ENCODE peak calls at places on chromosomes 2 and 18, in seven cellular contexts. S, P, U, Y, G, K and H are unnamed samples. For H3K27me3 and H3K4me1, the result is how much of the 10 kb centered on the place peaks cover.

GRCh38 chr2:102915128-102915527 is 153.3 kb downstream of the TMEM182 start:
- DNase-seq in S (no peak), P (no peak), U (no peak), Y (no peak), G (no peak), K (no peak), H (no peak)

GRCh38 chr2:111946294-111947114 is 48.1 kb downstream of the MERTK start:
- DNase-seq in S (peak), P (no peak), U (no peak), Y (peak), G (peak), K (no peak), H (peak)

GRCh38 chr2:95004702-95005101 is 20.8 kb upstream of the MAL start:
- DNase-seq in S (no peak), P (no peak), U (peak), Y (no peak), G (no peak), K (no peak), H (no peak)

GRCh38 chr2:217166241-217166640 is 306.4 kb upstream of the TNP1 start:
- DNase-seq in S (no peak), P (no peak), U (no peak), Y (no peak), G (peak), K (no peak), H (no peak)

GRCh38 chr2:2187196-2187595 is 143.9 kb downstream of the MYT1L start:
- DNase-seq in S (no peak), P (no peak), U (no peak), Y (no peak), G (no peak), K (no peak), H (no peak)

GRCh38 chr18:35130236-35130635 is 89.0 kb downstream of the MAPRE2 start:
- DNase-seq in S (no peak), P (no peak), U (no peak), Y (no peak), G (no peak), K (no peak), H (no peak)

GRCh38 chr2:106843910-106844250 is 42.1 kb downstream of the ST6GAL2 start:
- DNase-seq in S (no peak), P (no peak), U (no peak), Y (no peak), G (no peak), K (no peak), H (no peak)

GRCh38 chr2:18387479-18388206 is 172.8 kb downstream of the RDH14 start:
- DNase-seq in S (peak), P (peak), U (no peak), Y (peak), G (peak), K (peak), H (peak)

GRCh38 chr2:240561325-240561971 is 1.3 kb downstream of the DUSP28 start:
- DNase-seq in S (no peak), P (no peak), U (no peak), Y (peak), G (no peak), K (no peak), H (no peak)

GRCh38 chr2:216064014-216064630 is 17.5 kb downstream of the PECR start:
- DNase-seq in S (no peak), P (no peak), U (no peak), Y (no peak), G (no peak), K (no peak), H (no peak)

GRCh38 chr2:235218486-235218907 is 266.7 kb downstream of the SH3BP4 start:
- DNase-seq in S (no peak), P (no peak), U (no peak), Y (no peak), G (no peak), K (no peak), H (no peak)

GRCh38 chr18:78901923-78902794 is 77.5 kb upstream of the SALL3 start:
- DNase-seq in S (no peak), P (no peak), U (peak), Y (no peak), G (no peak), K (no peak), H (no peak)

GRCh38 chr2:134252092-134252775 is 1.6 kb upstream of the MGAT5 start:
- DNase-seq in S (no peak), P (no peak), U (peak), Y (no peak), G (no peak), K (no peak), H (no peak)

GRCh38 chr2:223944166-223944703 is 900 bp downstream of the WDFY1 start:
- DNase-seq in S (peak), P (peak), U (peak), Y (peak), G (peak), K (no peak), H (peak)

GRCh38 chr2:42424033-42424432 is 63.0 kb upstream of the COX7A2L start:
- DNase-seq in S (no peak), P (no peak), U (no peak), Y (no peak), G (peak), K (no peak), H (no peak)

GRCh38 chr2:88016948-88017779 is 817 bp upstream of the RNU2-63P start:
- DNase-seq in S (no peak), P (peak), U (peak), Y (peak), G (peak), K (no peak), H (peak)

GRCh38 chr2:172398444-172398843 is 28.9 kb upstream of the ITGA6 start:
- DNase-seq in S (no peak), P (no peak), U (no peak), Y (no peak), G (no peak), K (no peak), H (peak)

GRCh38 chr18:13225261-13225660 is 6.7 kb downstream of the LDLRAD4 start:
- DNase-seq in S (no peak), P (no peak), U (no peak), Y (no peak), G (no peak), K (no peak), H (no peak)

GRCh38 chr2:39059366-39059952 is 61.4 kb downstream of the SOS1 start:
- DNase-seq in S (no peak), P (no peak), U (no peak), Y (no peak), G (no peak), K (no peak), H (no peak)

GRCh38 chr18:59898609-59899297 is 1.0 kb upstream of the PMAIP1 start:
- DNase-seq in S (no peak), P (no peak), U (peak), Y (no peak), G (no peak), K (no peak), H (no peak)

GRCh38 chr2:54176577-54176976 is 61.2 kb downstream of the ACYP2 start:
- DNase-seq in S (peak), P (no peak), U (no peak), Y (peak), G (peak), K (peak), H (peak)

GRCh38 chr18:28193177-28193778 is 16.3 kb upstream of the CDH2 start:
- DNase-seq in S (no peak), P (no peak), U (no peak), Y (no peak), G (no peak), K (no peak), H (no peak)

GRCh38 chr18:58728719-58729118 is 57.5 kb downstream of the MALT1 start:
- DNase-seq in S (no peak), P (no peak), U (no peak), Y (no peak), G (no peak), K (no peak), H (no peak)

GRCh38 chr2:239722760-239723448 is 302.2 kb downstream of the NDUFA10 start:
- DNase-seq in S (no peak), P (peak), U (peak), Y (no peak), G (no peak), K (no peak), H (no peak)

GRCh38 chr2:108968619-108969018 is 20.4 kb downstream of the EDAR start:
- DNase-seq in S (no peak), P (peak), U (no peak), Y (no peak), G (peak), K (no peak), H (no peak)

GRCh38 chr2:6068441-6068935 is 376.3 kb downstream of the SOX11 start:
- DNase-seq in S (no peak), P (no peak), U (no peak), Y (no peak), G (no peak), K (no peak), H (no peak)

GRCh38 chr2:141611143-141611571 is 519.7 kb downstream of the LRP1B start:
- DNase-seq in S (no peak), P (no peak), U (no peak), Y (no peak), G (no peak), K (no peak), H (no peak)

GRCh38 chr2:238879020-238879419 is 31.1 kb downstream of the TWIST2 start:
- DNase-seq in S (no peak), P (no peak), U (peak), Y (no peak), G (no peak), K (no peak), H (no peak)

GRCh38 chr2:232132179-232132578 is 170.7 kb downstream of the DIS3L2 start:
- DNase-seq in S (no peak), P (no peak), U (no peak), Y (no peak), G (no peak), K (no peak), H (no peak)

GRCh38 chr2:135252805-135253458 is 200.8 kb downstream of the RAB3GAP1 start:
- DNase-seq in S (no peak), P (no peak), U (no peak), Y (no peak), G (no peak), K (no peak), H (no peak)

GRCh38 chr2:134193774-134194173 is 60.1 kb upstream of the MGAT5 start:
- DNase-seq in S (no peak), P (no peak), U (no peak), Y (no peak), G (no peak), K (no peak), H (no peak)

GRCh38 chr2:212254331-212254730 is 284.3 kb downstream of the ERBB4 start:
- DNase-seq in S (no peak), P (no peak), U (no peak), Y (no peak), G (no peak), K (no peak), H (no peak)

GRCh38 chr2:75547345-75548035 is 13.2 kb downstream of the EVA1A start:
- DNase-seq in S (no peak), P (no peak), U (no peak), Y (no peak), G (no peak), K (no peak), H (no peak)

GRCh38 chr2:793236-793635 is 116.0 kb upstream of the TMEM18 start:
- DNase-seq in S (no peak), P (no peak), U (no peak), Y (no peak), G (no peak), K (no peak), H (no peak)

GRCh38 chr2:235505210-235505741 is 11.4 kb downstream of the AGAP1 start:
- DNase-seq in S (no peak), P (no peak), U (no peak), Y (no peak), G (peak), K (no peak), H (peak)

GRCh38 chr2:120893874-120894584 is 158.4 kb downstream of the GLI2 start:
- DNase-seq in S (no peak), P (no peak), U (peak), Y (no peak), G (no peak), K (no peak), H (no peak)

GRCh38 chr2:236570081-236570979 is 705 bp downstream of the ACKR3 start:
- DNase-seq in S (no peak), P (no peak), U (no peak), Y (no peak), G (no peak), K (no peak), H (no peak)

GRCh38 chr2:236568068-236568921 is 1.3 kb upstream of the ACKR3 start:
- DNase-seq in S (peak), P (no peak), U (peak), Y (peak), G (peak), K (no peak), H (peak)

GRCh38 chr2:236568922-236569592 is 568 bp upstream of the ACKR3 start:
- DNase-seq in S (no peak), P (no peak), U (no peak), Y (no peak), G (no peak), K (no peak), H (no peak)

GRCh38 chr2:236571161-236571560 is 1.5 kb downstream of the ACKR3 start:
- DNase-seq in S (no peak), P (no peak), U (no peak), Y (no peak), G (no peak), K (no peak), H (no peak)

DNA sequence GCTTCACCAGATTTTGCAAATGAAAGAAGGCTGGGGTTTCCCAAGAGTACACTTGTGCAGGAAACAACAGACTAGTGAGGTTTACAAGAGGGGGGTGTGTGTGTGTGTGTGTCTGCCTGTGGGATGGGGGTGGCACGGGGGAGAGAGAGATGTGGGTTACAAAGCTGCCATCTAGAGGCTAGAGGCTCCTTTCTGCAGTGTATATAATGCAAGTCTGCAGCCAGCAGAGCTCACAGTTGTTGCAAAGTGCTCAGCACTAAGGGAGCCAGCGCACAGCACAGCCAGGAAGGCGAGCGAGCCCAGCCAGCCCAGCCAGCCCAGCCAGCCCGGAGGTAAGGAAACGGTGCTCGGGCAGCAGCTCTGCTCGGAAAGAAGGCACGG is at the start of gene ACKR3:
- DNase-seq in S (peak), P (peak), U (peak), Y (peak), G (peak), K (peak), H (peak)
- TF ChIP-seq POLR2A in S (peak), P (peak), U (no peak), Y (peak), G (peak), K (peak), H (peak)

GRCh38 chr18:3713166-3713565 is 263.2 kb downstream of the TGIF1 start:
- DNase-seq in S (no peak), P (no peak), U (no peak), Y (no peak), G (no peak), K (no peak), H (no peak)
- H3K27me3 ChIP-seq in S (under half), P (under half), U (under half), Y (under half), G (under half), K (under half), H (under half)

DNA sequence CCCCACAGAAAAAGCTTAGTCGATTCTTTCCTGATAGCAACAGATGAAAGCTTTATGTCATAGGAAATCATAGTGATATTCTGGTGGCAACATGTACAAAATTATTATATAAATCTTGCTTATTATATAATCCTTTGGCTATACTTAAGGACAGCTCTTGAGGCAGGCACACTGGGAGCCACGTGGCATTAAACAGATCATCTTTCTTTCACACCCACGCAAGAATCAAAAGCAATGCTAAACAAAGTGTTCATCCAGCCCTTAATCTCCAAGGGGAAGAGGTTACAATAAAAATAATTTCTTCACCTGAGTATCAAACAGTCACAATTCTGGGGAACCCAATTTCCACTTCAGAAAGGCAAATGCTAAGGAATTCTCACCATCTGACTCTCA is 57.8 kb downstream of the CYB5A start:
- DNase-seq in S (no peak), P (no peak), U (no peak), Y (no peak), G (no peak), K (no peak), H (no peak)
- H3K4me1 ChIP-seq in S (under half), P (under half), U (under half), Y (under half), G (half or more), K (under half), H (under half)

DNA sequence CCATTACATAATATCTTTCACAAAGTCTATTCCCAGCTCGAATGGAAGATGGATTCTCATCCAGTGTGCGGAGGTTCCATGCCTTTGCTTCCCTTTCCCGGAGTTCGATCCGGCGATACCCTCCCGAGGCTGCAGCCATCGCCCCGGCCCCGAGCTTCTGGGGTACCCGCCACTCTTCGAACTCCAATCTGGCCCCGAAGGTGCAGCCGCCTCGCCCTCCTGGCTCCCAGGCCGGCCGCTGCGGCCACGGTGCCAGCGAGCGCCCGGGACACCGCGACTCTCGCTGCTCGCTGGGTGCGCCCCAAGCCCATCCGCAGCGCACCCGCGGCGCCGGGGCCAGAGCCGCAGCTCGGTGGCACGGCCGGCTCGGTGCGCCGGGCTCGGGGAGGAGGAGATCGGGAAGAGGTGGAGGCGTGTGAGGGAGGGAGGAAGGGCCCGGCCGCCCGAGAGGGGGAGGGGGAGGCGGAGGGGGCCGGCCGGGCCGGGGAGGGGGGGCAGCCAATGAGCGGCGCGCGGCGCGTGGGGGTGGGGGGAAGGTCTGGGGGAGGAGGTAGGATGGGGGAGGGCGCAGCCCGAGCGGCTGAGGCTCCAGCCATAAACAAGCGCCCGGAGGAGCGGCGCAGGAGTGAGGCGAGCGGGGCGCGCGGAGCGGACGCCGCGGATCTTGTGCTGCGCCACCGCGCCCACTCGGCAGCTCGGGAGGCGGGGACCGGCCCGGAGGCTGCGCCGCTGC is at the start of gene CRIM1:
- DNase-seq in S (peak), P (peak), U (peak), Y (peak), G (peak), K (peak), H (peak)
- TF ChIP-seq POLR2A in S (peak), P (no peak), U (no peak), Y (peak), G (peak), K (peak), H (peak)